ENCODE peak calls at places on chromosomes 3 and 15, in four cellular contexts. K is heart left ventricle, E is tibial nerve, I is neural progenitor cell. W is an unnamed sample.
A peak's percentile ranks its signal among the peaks of the same experiment; 100 is the strongest.

GRCh38 chr3:73766599-73767378 is 142.0 kb upstream of the PDZRN3 start:
- DNase-seq in K (no peak), E (no peak), I (peak; percentile 25), W (no peak)

GRCh38 chr15:35208353-35208752 is 123.3 kb upstream of the NANOGP8 start:
- DNase-seq in K (no peak), E (no peak), I (no peak), W (no peak)

GRCh38 chr3:55624238-55624637 is 137.1 kb upstream of the WNT5A start:
- DNase-seq in K (no peak), E (no peak), I (no peak), W (no peak)

GRCh38 chr15:55954862-55955605 is 38.4 kb downstream of the NEDD4 start:
- DNase-seq in K (no peak), E (no peak), I (no peak), W (no peak)

GRCh38 chr3:197501496-197501878 is 54.3 kb downstream of the BDH1 start:
- DNase-seq in K (no peak), E (no peak), I (no peak), W (no peak)

GRCh38 chr3:139528281-139528680 is 11.3 kb downstream of the RBP1 start:
- DNase-seq in K (no peak), E (no peak), I (no peak), W (no peak)

GRCh38 chr3:129027544-129027880 is 26.4 kb downstream of the EFCC1 start:
- DNase-seq in K (no peak), E (no peak), I (no peak), W (no peak)

GRCh38 chr15:100114526-100114925 is 227.2 kb downstream of the ADAMTS17 start:
- DNase-seq in K (no peak), E (no peak), I (peak; percentile 70), W (no peak)

GRCh38 chr3:45345849-45346535 is 42.4 kb upstream of the LARS2 start:
- DNase-seq in K (no peak), E (no peak), I (no peak), W (no peak)

GRCh38 chr3:171640520-171641412 is 169.5 kb downstream of the PLD1 start:
- DNase-seq in K (no peak), E (no peak), I (peak; percentile 23), W (peak; percentile 64)

GRCh38 chr3:182948305-182948704 is 32.0 kb downstream of the DCUN1D1 start:
- DNase-seq in K (no peak), E (no peak), I (no peak), W (no peak)

GRCh38 chr15:68479870-68480269 is 47.9 kb upstream of the ITGA11 start:
- DNase-seq in K (no peak), E (no peak), I (no peak), W (no peak)

GRCh38 chr3:194296832-194297666 is 54.1 kb downstream of the CPN2 start:
- DNase-seq in K (peak; percentile 66), E (no peak), I (peak; percentile 98), W (no peak)

GRCh38 chr3:108489776-108490175 is 20.6 kb downstream of the MYH15 start:
- DNase-seq in K (no peak), E (no peak), I (peak; percentile 68), W (peak; percentile 35)

GRCh38 chr15:93246266-93247242 is 157.5 kb upstream of the RGMA start:
- DNase-seq in K (no peak), E (no peak), I (no peak), W (no peak)

GRCh38 chr15:38647683-38648082 is 83.1 kb upstream of the RASGRP1 start:
- DNase-seq in K (no peak), E (no peak), I (peak; percentile 14), W (no peak)

GRCh38 chr3:14680716-14681115 is 5.8 kb downstream of the C3orf20 start:
- DNase-seq in K (no peak), E (no peak), I (no peak), W (no peak)

GRCh38 chr3:167406876-167407492 is 26.9 kb upstream of the ZBBX start:
- DNase-seq in K (no peak), E (no peak), I (peak; percentile 81), W (peak; percentile 54)

GRCh38 chr3:73727854-73728253 is 103.1 kb upstream of the PDZRN3 start:
- DNase-seq in K (no peak), E (no peak), I (no peak), W (no peak)

GRCh38 chr3:194990454-194991337 is 280.3 kb downstream of the XXYLT1 start:
- DNase-seq in K (no peak), E (no peak), I (no peak), W (no peak)

GRCh38 chr15:33045066-33045810 is 149.3 kb downstream of the FMN1 start:
- DNase-seq in K (peak; percentile 36), E (no peak), I (no peak), W (no peak)

GRCh38 chr3:156483961-156484787 is 70.7 kb downstream of the SSR3 start:
- DNase-seq in K (no peak), E (no peak), I (no peak), W (no peak)

GRCh38 chr3:38165722-38166387 is 518 bp downstream of the OXSR1 start:
- DNase-seq in K (no peak), E (peak; percentile 31), I (no peak), W (peak; percentile 66)

DNA sequence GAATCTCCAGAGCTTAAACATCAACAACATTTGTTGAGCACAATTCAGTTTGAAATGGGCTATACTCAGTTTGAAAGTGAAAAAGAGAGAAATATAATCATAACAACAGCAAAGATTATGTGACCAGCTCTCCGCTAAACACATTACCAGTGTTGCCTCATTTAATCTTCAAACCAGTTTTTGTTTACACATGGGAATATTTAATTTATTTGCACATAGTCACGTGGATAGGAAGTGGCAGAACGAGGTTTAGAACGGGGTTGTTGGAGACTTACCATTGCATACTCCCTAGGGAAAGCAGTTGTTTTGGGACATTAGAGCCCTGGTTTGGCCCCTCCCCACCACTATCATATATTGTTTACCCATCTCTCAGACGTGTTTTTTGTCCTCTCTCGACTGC is 77.2 kb downstream of the IL1RAP start:
- DNase-seq in K (no peak), E (no peak), I (no peak), W (no peak)
- H3K4me3 ChIP-seq in K (no peak overlapping the region), E (no peak overlapping the region), I (no peak overlapping the region), W (no peak overlapping the region)

DNA sequence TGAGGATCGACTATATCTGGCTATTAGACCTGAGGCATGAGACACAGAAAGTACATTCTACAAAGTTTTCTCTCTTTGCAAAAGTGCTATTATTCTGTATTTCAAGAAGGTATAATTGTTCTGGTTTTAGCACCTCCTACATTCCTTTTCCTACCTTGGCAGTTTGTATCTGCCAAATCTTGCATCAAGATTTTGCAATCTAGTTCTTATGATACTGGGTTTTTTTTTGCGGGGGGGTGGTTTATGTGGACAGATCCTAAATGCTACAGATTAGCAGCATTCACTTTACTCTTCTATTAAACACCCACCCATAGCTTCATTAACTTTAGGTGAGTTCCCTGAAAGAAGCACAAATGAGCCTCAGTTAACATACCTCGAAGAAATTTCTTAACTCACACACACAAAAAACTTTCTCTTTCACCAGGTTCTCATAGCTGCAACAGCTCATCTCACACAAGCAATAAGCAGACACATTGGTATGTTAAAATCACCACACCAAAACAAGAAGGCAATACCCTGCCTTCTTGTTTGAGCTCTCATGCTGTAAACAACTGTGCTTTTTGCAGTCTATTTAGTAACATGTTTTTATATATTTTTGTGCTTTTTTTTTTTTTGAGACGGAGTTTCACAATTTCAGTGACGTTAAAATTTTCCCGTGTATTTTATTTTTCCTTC is 73.0 kb upstream of the VGLL4 start:
- DNase-seq in K (no peak), E (no peak), I (no peak), W (no peak)
- H3K27me3 ChIP-seq in K (no peaks in the 10 kb centered on the region), E (no peaks in the 10 kb centered on the region), I (peaks cover 23% of the 10 kb centered on the region), W (no peaks in the 10 kb centered on the region)

GRCh38 chr3:126487151-126487771 is 11.6 kb upstream of the ZXDC start:
- DNase-seq in K (peak; percentile 64), E (no peak), I (peak; percentile 64), W (no peak)
- TF ChIP-seq CTCF in K (no peak), E (no peak), I (peak; percentile 35), W (peak; percentile 33)

GRCh38 chr15:96410175-96411055 is 79.9 kb downstream of the NR2F2 start:
- DNase-seq in K (no peak), E (no peak), I (peak; percentile 65), W (no peak)

GRCh38 chr15:96407482-96407881 is 77.0 kb downstream of the NR2F2 start:
- DNase-seq in K (no peak), E (no peak), I (no peak), W (no peak)

GRCh38 chr15:96411056-96412031 is 80.8 kb downstream of the NR2F2 start:
- DNase-seq in K (no peak), E (no peak), I (no peak), W (no peak)

GRCh38 chr15:96408591-96409183 is 78.2 kb downstream of the NR2F2 start:
- DNase-seq in K (no peak), E (no peak), I (no peak), W (no peak)

DNA sequence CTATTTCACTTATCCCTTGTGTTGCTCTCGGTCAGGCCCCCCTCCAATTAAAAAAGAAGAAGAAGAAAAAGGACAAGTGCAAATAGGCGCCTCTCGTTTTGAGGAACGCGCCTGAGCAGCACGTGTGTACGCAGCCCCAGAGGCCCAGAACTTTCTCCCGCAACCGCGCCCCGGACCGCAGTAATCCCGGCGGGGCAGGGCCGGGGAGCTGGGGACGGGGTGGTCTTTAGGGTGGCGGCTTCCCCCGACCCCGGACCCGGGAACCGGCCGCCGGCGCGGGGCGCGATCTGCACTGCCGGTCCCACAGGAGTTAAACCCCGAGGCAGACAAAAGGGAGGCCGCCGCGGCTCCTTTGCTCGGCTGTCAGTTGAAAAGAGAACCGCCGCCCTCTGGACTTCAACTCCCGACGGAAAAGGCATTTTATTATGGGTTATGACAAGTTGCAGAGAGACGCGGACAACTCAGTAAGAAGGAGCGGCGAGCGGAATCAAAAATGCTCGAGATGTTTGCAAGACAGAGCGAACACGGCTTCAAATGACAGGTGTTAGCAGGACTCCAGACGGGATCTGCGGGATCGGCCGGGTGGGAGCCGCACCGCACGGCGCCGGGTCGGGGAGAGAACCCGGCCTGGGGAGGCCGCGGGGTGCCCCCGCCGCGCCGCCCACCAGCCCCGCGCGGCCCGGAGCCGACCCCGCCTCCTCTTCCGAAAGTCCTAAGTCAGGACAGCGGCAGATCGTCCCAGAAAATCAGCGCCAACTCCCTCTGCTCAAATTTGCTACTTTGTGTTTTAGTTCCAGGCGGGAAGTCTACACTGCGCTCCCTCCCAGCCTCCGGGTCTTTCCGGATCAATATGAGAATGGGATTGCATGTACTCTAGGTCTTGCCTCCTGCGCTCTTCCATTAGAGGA is 79.0 kb downstream of the NR2F2 start:
- DNase-seq in K (no peak), E (no peak), I (peak; percentile 64), W (no peak)
- H3K4me3 ChIP-seq in K (peak overlapping the region; percentile 36), E (peak overlapping the region; percentile 44), I (peak overlapping the region; percentile 39), W (no peak overlapping the region)